ENCODE peak calls at places on chromosomes 13 and 19, in five cellular contexts. K is IMR-90, I is bronchial epithelial cell, Q is endodermal cell, D is KBM-7. S is an unnamed sample.

GRCh38 chr13:99970761-99971575 is 599 bp downstream of the ZIC5 start:
- DNase-seq in K (no peak), I (no peak), Q (peak), D (no peak), S (no peak)

GRCh38 chr19:2491130-2491801 is 15.3 kb downstream of the GADD45B start:
- DNase-seq in K (peak), I (peak), Q (no peak), D (no peak), S (peak)

GRCh38 chr19:28881616-28882015 is 331.3 kb downstream of the UQCRFS1 start:
- DNase-seq in K (no peak), I (no peak), Q (peak), D (no peak), S (no peak)

GRCh38 chr13:34046457-34046856 is 228.5 kb downstream of the RFC3 start:
- DNase-seq in K (no peak), I (no peak), Q (no peak), D (no peak), S (no peak)

GRCh38 chr13:89748716-89749115 is 1598.8 kb upstream of the MIR17HG start:
- DNase-seq in K (no peak), I (no peak), Q (no peak), D (no peak), S (no peak)

GRCh38 chr13:42322806-42323205 is 50.9 kb downstream of the AKAP11 start:
- DNase-seq in K (no peak), I (no peak), Q (no peak), D (no peak), S (no peak)

GRCh38 chr13:89899302-89900103 is 1448.0 kb upstream of the MIR17HG start:
- DNase-seq in K (no peak), I (no peak), Q (no peak), D (no peak), S (no peak)

GRCh38 chr19:17281391-17282304 is at the start of gene ANKLE1:
- DNase-seq in K (no peak), I (no peak), Q (peak), D (peak), S (no peak)

GRCh38 chr13:98240974-98241373 is 63.9 kb upstream of the RNF113B start:
- DNase-seq in K (no peak), I (no peak), Q (no peak), D (no peak), S (no peak)

GRCh38 chr13:34462843-34463242 is 479.2 kb upstream of the NBEA start:
- DNase-seq in K (peak), I (peak), Q (no peak), D (no peak), S (no peak)

GRCh38 chr19:543912-544608 is at the start of gene GZMM:
- DNase-seq in K (no peak), I (no peak), Q (peak), D (no peak), S (no peak)

GRCh38 chr13:37701972-37702371 is 103.4 kb upstream of the POSTN start:
- DNase-seq in K (peak), I (peak), Q (no peak), D (no peak), S (peak)

GRCh38 chr13:29740961-29741360 is 109.5 kb downstream of the UBL3 start:
- DNase-seq in K (no peak), I (no peak), Q (no peak), D (no peak), S (no peak)

GRCh38 chr13:110423689-110424302 is 116.7 kb downstream of the COL4A2 start:
- DNase-seq in K (no peak), I (no peak), Q (no peak), D (peak), S (no peak)

GRCh38 chr19:18205180-18205915 is 1.5 kb upstream of the RAB3A start:
- DNase-seq in K (peak), I (peak), Q (peak), D (peak), S (no peak)

GRCh38 chr13:73939071-73939380 is 195.2 kb downstream of the KLF12 start:
- DNase-seq in K (no peak), I (no peak), Q (no peak), D (no peak), S (no peak)

GRCh38 chr13:80508031-80508430 is 167.1 kb upstream of the SPRY2 start:
- DNase-seq in K (no peak), I (peak), Q (no peak), D (no peak), S (no peak)